ENCODE peak calls at places on chromosomes 3 and 15, in eight cellular contexts. One of them, this sample, is unnamed.

GRCh38 chr3:159732172-159733111 is 256.2 kb upstream of the IL12A start:
- DNase-seq in substantia nigra: no peak
- DNase-seq in AG20443: peak
- DNase-seq in stomach: no peak
- DNase-seq in Caki2: peak
- DNase-seq in activated CD4-positive, CD25-positive, alpha-beta regulatory T cell: no peak
- DNase-seq in mesendoderm: peak
- DNase-seq in KG1: no peak
- DNase-seq in this sample: no peak

GRCh38 chr3:140022061-140022781 is 87.2 kb downstream of the CLSTN2 start:
- DNase-seq in Caki2: no peak
- DNase-seq in stomach: no peak
- DNase-seq in KG1: no peak
- DNase-seq in mesendoderm: no peak
- DNase-seq in AG20443: no peak
- DNase-seq in activated CD4-positive, CD25-positive, alpha-beta regulatory T cell: no peak
- DNase-seq in substantia nigra: peak
- DNase-seq in this sample: no peak

GRCh38 chr3:121677141-121677540 is 16.4 kb upstream of the HCLS1 start:
- DNase-seq in mesendoderm: no peak
- DNase-seq in AG20443: no peak
- DNase-seq in substantia nigra: no peak
- DNase-seq in stomach: no peak
- DNase-seq in KG1: no peak
- DNase-seq in Caki2: no peak
- DNase-seq in activated CD4-positive, CD25-positive, alpha-beta regulatory T cell: no peak
- DNase-seq in this sample: no peak

GRCh38 chr3:14295037-14295436 is 107.4 kb upstream of the SLC6A6 start:
- DNase-seq in substantia nigra: no peak
- DNase-seq in KG1: no peak
- DNase-seq in stomach: no peak
- DNase-seq in Caki2: no peak
- DNase-seq in mesendoderm: no peak
- DNase-seq in activated CD4-positive, CD25-positive, alpha-beta regulatory T cell: no peak
- DNase-seq in AG20443: no peak
- DNase-seq in this sample: no peak

GRCh38 chr15:89330881-89331595 is 3.6 kb downstream of the POLG start:
- DNase-seq in activated CD4-positive, CD25-positive, alpha-beta regulatory T cell: no peak
- DNase-seq in substantia nigra: no peak
- DNase-seq in AG20443: no peak
- DNase-seq in KG1: no peak
- DNase-seq in Caki2: no peak
- DNase-seq in mesendoderm: no peak
- DNase-seq in stomach: no peak
- DNase-seq in this sample: no peak

GRCh38 chr3:149235599-149236424 is 14.2 kb upstream of the CP start:
- DNase-seq in substantia nigra: no peak
- DNase-seq in Caki2: no peak
- DNase-seq in stomach: no peak
- DNase-seq in AG20443: no peak
- DNase-seq in mesendoderm: no peak
- DNase-seq in KG1: no peak
- DNase-seq in activated CD4-positive, CD25-positive, alpha-beta regulatory T cell: no peak
- DNase-seq in this sample: no peak

GRCh38 chr15:94352940-94353820 is 121.8 kb downstream of the MCTP2 start:
- DNase-seq in stomach: no peak
- DNase-seq in substantia nigra: no peak
- DNase-seq in Caki2: no peak
- DNase-seq in AG20443: no peak
- DNase-seq in activated CD4-positive, CD25-positive, alpha-beta regulatory T cell: no peak
- DNase-seq in mesendoderm: no peak
- DNase-seq in KG1: no peak
- DNase-seq in this sample: no peak

GRCh38 chr3:170356596-170357175 is 829 bp upstream of the SKIL start:
- DNase-seq in stomach: peak
- DNase-seq in KG1: peak
- DNase-seq in AG20443: peak
- DNase-seq in Caki2: peak
- DNase-seq in activated CD4-positive, CD25-positive, alpha-beta regulatory T cell: peak
- DNase-seq in mesendoderm: peak
- DNase-seq in substantia nigra: peak
- DNase-seq in this sample: peak

GRCh38 chr15:91520848-91521247 is 332.7 kb upstream of the SLCO3A1 start:
- DNase-seq in AG20443: no peak
- DNase-seq in Caki2: no peak
- DNase-seq in KG1: no peak
- DNase-seq in mesendoderm: no peak
- DNase-seq in substantia nigra: no peak
- DNase-seq in stomach: no peak
- DNase-seq in activated CD4-positive, CD25-positive, alpha-beta regulatory T cell: no peak
- DNase-seq in this sample: no peak

GRCh38 chr15:45114076-45114750 is at the start of the genes DUOX2 and DUOXA2:
- DNase-seq in activated CD4-positive, CD25-positive, alpha-beta regulatory T cell: no peak
- DNase-seq in KG1: no peak
- DNase-seq in Caki2: no peak
- DNase-seq in stomach: peak
- DNase-seq in substantia nigra: no peak
- DNase-seq in AG20443: no peak
- DNase-seq in mesendoderm: no peak
- DNase-seq in this sample: no peak

GRCh38 chr3:57065588-57065987 is 5.1 kb downstream of the SPATA12 start:
- DNase-seq in Caki2: peak
- DNase-seq in AG20443: no peak
- DNase-seq in stomach: no peak
- DNase-seq in activated CD4-positive, CD25-positive, alpha-beta regulatory T cell: no peak
- DNase-seq in KG1: no peak
- DNase-seq in substantia nigra: no peak
- DNase-seq in mesendoderm: peak
- DNase-seq in this sample: no peak